ENCODE peak calls at places on chromosomes 12 and 14, in nine cellular contexts. One of them, this sample, is unnamed. For H3K27me3 and H3K36me3, the result is how much of the 10 kb centered on the place peaks cover.

GRCh38 chr12:57455374-57456144 is 452 bp downstream of the INHBE start:
- DNase-seq in SK-N-SH: no peak
- DNase-seq in CD8-positive, alpha-beta T cell: no peak
- DNase-seq in cardiac muscle cell: no peak
- DNase-seq in ascending aorta: no peak
- DNase-seq in pancreas: no peak
- DNase-seq in fibroblast of lung: no peak
- DNase-seq in heart left ventricle: no peak
- DNase-seq in tibial artery: no peak
- DNase-seq in this sample: peak

GRCh38 chr12:65313704-65314317 is 35.3 kb downstream of the MSRB3 start:
- DNase-seq in pancreas: no peak
- DNase-seq in CD8-positive, alpha-beta T cell: no peak
- DNase-seq in tibial artery: no peak
- DNase-seq in heart left ventricle: no peak
- DNase-seq in fibroblast of lung: no peak
- DNase-seq in ascending aorta: no peak
- DNase-seq in SK-N-SH: no peak
- DNase-seq in cardiac muscle cell: peak
- DNase-seq in this sample: no peak

GRCh38 chr14:94173471-94173884 is 644 bp upstream of the PPP4R4 start:
- DNase-seq in fibroblast of lung: no peak
- DNase-seq in heart left ventricle: no peak
- DNase-seq in tibial artery: no peak
- DNase-seq in pancreas: peak
- DNase-seq in cardiac muscle cell: no peak
- DNase-seq in CD8-positive, alpha-beta T cell: peak
- DNase-seq in ascending aorta: no peak
- DNase-seq in SK-N-SH: no peak
- DNase-seq in this sample: no peak

GRCh38 chr14:59905193-59905592 is 14.8 kb upstream of the LRRC9 start:
- DNase-seq in pancreas: no peak
- DNase-seq in CD8-positive, alpha-beta T cell: no peak
- DNase-seq in SK-N-SH: no peak
- DNase-seq in cardiac muscle cell: no peak
- DNase-seq in ascending aorta: no peak
- DNase-seq in tibial artery: no peak
- DNase-seq in heart left ventricle: no peak
- DNase-seq in fibroblast of lung: peak
- DNase-seq in this sample: no peak

GRCh38 chr12:113373966-113374365 is 15.6 kb downstream of the PLBD2 start:
- DNase-seq in ascending aorta: no peak
- DNase-seq in fibroblast of lung: no peak
- DNase-seq in SK-N-SH: no peak
- DNase-seq in heart left ventricle: no peak
- DNase-seq in tibial artery: no peak
- DNase-seq in CD8-positive, alpha-beta T cell: no peak
- DNase-seq in pancreas: no peak
- DNase-seq in cardiac muscle cell: no peak
- DNase-seq in this sample: no peak

GRCh38 chr12:57775563-57776246 is 3.3 kb downstream of the EEF1AKMT3 start:
- DNase-seq in pancreas: no peak
- DNase-seq in heart left ventricle: no peak
- DNase-seq in cardiac muscle cell: no peak
- DNase-seq in tibial artery: no peak
- DNase-seq in CD8-positive, alpha-beta T cell: no peak
- DNase-seq in SK-N-SH: no peak
- DNase-seq in ascending aorta: no peak
- DNase-seq in fibroblast of lung: no peak
- DNase-seq in this sample: no peak

GRCh38 chr14:100283984-100284881 is 22.0 kb downstream of the SLC25A29 start:
- DNase-seq in pancreas: no peak
- DNase-seq in CD8-positive, alpha-beta T cell: no peak
- DNase-seq in ascending aorta: peak
- DNase-seq in fibroblast of lung: no peak
- DNase-seq in tibial artery: no peak
- DNase-seq in SK-N-SH: peak
- DNase-seq in cardiac muscle cell: no peak
- DNase-seq in heart left ventricle: no peak
- DNase-seq in this sample: peak

GRCh38 chr14:51674294-51675002 is 22.7 kb downstream of the FRMD6 start:
- DNase-seq in ascending aorta: no peak
- DNase-seq in tibial artery: no peak
- DNase-seq in SK-N-SH: no peak
- DNase-seq in cardiac muscle cell: peak
- DNase-seq in pancreas: no peak
- DNase-seq in fibroblast of lung: peak
- DNase-seq in heart left ventricle: no peak
- DNase-seq in CD8-positive, alpha-beta T cell: no peak
- DNase-seq in this sample: no peak

GRCh38 chr12:128823216-128823915 is 392 bp downstream of the SLC15A4 start:
- DNase-seq in tibial artery: no peak
- DNase-seq in cardiac muscle cell: no peak
- DNase-seq in pancreas: peak
- DNase-seq in SK-N-SH: no peak
- DNase-seq in heart left ventricle: no peak
- DNase-seq in CD8-positive, alpha-beta T cell: no peak
- DNase-seq in fibroblast of lung: no peak
- DNase-seq in ascending aorta: no peak
- DNase-seq in this sample: peak

GRCh38 chr14:36591482-36591881 is 9.1 kb upstream of the NKX2-8 start:
- DNase-seq in tibial artery: no peak
- DNase-seq in SK-N-SH: no peak
- DNase-seq in fibroblast of lung: no peak
- DNase-seq in ascending aorta: no peak
- DNase-seq in cardiac muscle cell: no peak
- DNase-seq in pancreas: no peak
- DNase-seq in CD8-positive, alpha-beta T cell: no peak
- DNase-seq in heart left ventricle: no peak
- DNase-seq in this sample: no peak

GRCh38 chr12:121162384-121162783 is 29.7 kb downstream of the P2RX7 start:
- DNase-seq in heart left ventricle: no peak
- DNase-seq in cardiac muscle cell: no peak
- DNase-seq in fibroblast of lung: no peak
- DNase-seq in ascending aorta: no peak
- DNase-seq in CD8-positive, alpha-beta T cell: no peak
- DNase-seq in tibial artery: no peak
- DNase-seq in SK-N-SH: no peak
- DNase-seq in pancreas: no peak
- DNase-seq in this sample: no peak

GRCh38 chr12:21637985-21638891 is 19.4 kb downstream of the LDHB start:
- DNase-seq in pancreas: no peak
- DNase-seq in SK-N-SH: no peak
- DNase-seq in cardiac muscle cell: peak
- DNase-seq in CD8-positive, alpha-beta T cell: no peak
- DNase-seq in ascending aorta: no peak
- DNase-seq in tibial artery: no peak
- DNase-seq in heart left ventricle: no peak
- DNase-seq in fibroblast of lung: peak
- DNase-seq in this sample: no peak

GRCh38 chr12:70920251-70920851 is at the start of gene PTPRR:
- DNase-seq in cardiac muscle cell: peak
- DNase-seq in fibroblast of lung: no peak
- DNase-seq in ascending aorta: no peak
- DNase-seq in pancreas: peak
- DNase-seq in tibial artery: no peak
- DNase-seq in SK-N-SH: peak
- DNase-seq in CD8-positive, alpha-beta T cell: no peak
- DNase-seq in heart left ventricle: no peak
- DNase-seq in this sample: peak

GRCh38 chr12:104465379-104465778 is 8.6 kb downstream of the CHST11 start:
- DNase-seq in fibroblast of lung: no peak
- DNase-seq in CD8-positive, alpha-beta T cell: no peak
- DNase-seq in cardiac muscle cell: no peak
- DNase-seq in tibial artery: no peak
- DNase-seq in pancreas: no peak
- DNase-seq in ascending aorta: no peak
- DNase-seq in heart left ventricle: no peak
- DNase-seq in SK-N-SH: no peak
- DNase-seq in this sample: no peak

GRCh38 chr12:91582799-91583198 is 400.2 kb upstream of the DCN start:
- DNase-seq in pancreas: no peak
- DNase-seq in fibroblast of lung: no peak
- DNase-seq in ascending aorta: no peak
- DNase-seq in tibial artery: no peak
- DNase-seq in CD8-positive, alpha-beta T cell: no peak
- DNase-seq in cardiac muscle cell: no peak
- DNase-seq in SK-N-SH: no peak
- DNase-seq in heart left ventricle: no peak
- DNase-seq in this sample: no peak

GRCh38 chr12:107329569-107330324 is 236.4 kb upstream of the CRY1 start:
- DNase-seq in SK-N-SH: no peak
- DNase-seq in ascending aorta: no peak
- DNase-seq in pancreas: no peak
- DNase-seq in CD8-positive, alpha-beta T cell: no peak
- DNase-seq in fibroblast of lung: peak
- DNase-seq in cardiac muscle cell: peak
- DNase-seq in heart left ventricle: no peak
- DNase-seq in tibial artery: no peak
- DNase-seq in this sample: no peak

GRCh38 chr12:66154776-66155175 is 15.0 kb downstream of the TMBIM4 start:
- DNase-seq in ascending aorta: no peak
- DNase-seq in SK-N-SH: no peak
- DNase-seq in fibroblast of lung: peak
- DNase-seq in pancreas: no peak
- DNase-seq in CD8-positive, alpha-beta T cell: no peak
- DNase-seq in tibial artery: no peak
- DNase-seq in cardiac muscle cell: peak
- DNase-seq in heart left ventricle: no peak
- DNase-seq in this sample: no peak

GRCh38 chr12:38886064-38886463 is 19.3 kb downstream of the CPNE8 start:
- DNase-seq in pancreas: peak
- DNase-seq in cardiac muscle cell: peak
- DNase-seq in SK-N-SH: no peak
- DNase-seq in CD8-positive, alpha-beta T cell: no peak
- DNase-seq in fibroblast of lung: peak
- DNase-seq in heart left ventricle: no peak
- DNase-seq in tibial artery: no peak
- DNase-seq in ascending aorta: peak
- DNase-seq in this sample: no peak

GRCh38 chr14:77642407-77642806 is 26.0 kb upstream of the SPTLC2 start:
- DNase-seq in tibial artery: no peak
- DNase-seq in cardiac muscle cell: no peak
- DNase-seq in pancreas: no peak
- DNase-seq in SK-N-SH: no peak
- DNase-seq in CD8-positive, alpha-beta T cell: no peak
- DNase-seq in ascending aorta: no peak
- DNase-seq in fibroblast of lung: no peak
- DNase-seq in heart left ventricle: no peak
- DNase-seq in this sample: no peak
- H3K4me3 ChIP-seq in tibial artery: peak
- H3K4me3 ChIP-seq in cardiac muscle cell: no peak
- H3K4me3 ChIP-seq in pancreas: peak
- H3K4me3 ChIP-seq in SK-N-SH: no peak
- H3K4me3 ChIP-seq in CD8-positive, alpha-beta T cell: peak
- H3K4me3 ChIP-seq in ascending aorta: peak
- H3K4me3 ChIP-seq in fibroblast of lung: peak
- H3K4me3 ChIP-seq in heart left ventricle: peak
- H3K4me3 ChIP-seq in this sample: no peak

GRCh38 chr12:131041216-131041967 is 87.7 kb downstream of the ADGRD1 start:
- DNase-seq in SK-N-SH: no peak
- DNase-seq in CD8-positive, alpha-beta T cell: no peak
- DNase-seq in heart left ventricle: no peak
- DNase-seq in cardiac muscle cell: no peak
- DNase-seq in ascending aorta: no peak
- DNase-seq in pancreas: no peak
- DNase-seq in fibroblast of lung: no peak
- DNase-seq in tibial artery: no peak
- DNase-seq in this sample: peak
- H3K27me3 ChIP-seq in SK-N-SH: under half
- H3K27me3 ChIP-seq in CD8-positive, alpha-beta T cell: under half
- H3K27me3 ChIP-seq in heart left ventricle: under half
- H3K27me3 ChIP-seq in cardiac muscle cell: under half
- H3K27me3 ChIP-seq in ascending aorta: under half
- H3K27me3 ChIP-seq in pancreas: under half
- H3K27me3 ChIP-seq in fibroblast of lung: under half
- H3K27me3 ChIP-seq in tibial artery: under half
- H3K27me3 ChIP-seq in this sample: under half

GRCh38 chr12:106090586-106091411 is 48.0 kb downstream of the NUAK1 start:
- DNase-seq in pancreas: no peak
- DNase-seq in fibroblast of lung: peak
- DNase-seq in SK-N-SH: no peak
- DNase-seq in heart left ventricle: peak
- DNase-seq in ascending aorta: peak
- DNase-seq in tibial artery: peak
- DNase-seq in CD8-positive, alpha-beta T cell: no peak
- DNase-seq in cardiac muscle cell: no peak
- DNase-seq in this sample: no peak

GRCh38 chr12:106094304-106094703 is 44.5 kb downstream of the NUAK1 start:
- DNase-seq in fibroblast of lung: peak
- DNase-seq in CD8-positive, alpha-beta T cell: no peak
- DNase-seq in ascending aorta: no peak
- DNase-seq in pancreas: no peak
- DNase-seq in heart left ventricle: no peak
- DNase-seq in SK-N-SH: no peak
- DNase-seq in cardiac muscle cell: no peak
- DNase-seq in tibial artery: no peak
- DNase-seq in this sample: no peak

GRCh38 chr12:106093246-106093645 is 45.5 kb downstream of the NUAK1 start:
- DNase-seq in fibroblast of lung: no peak
- DNase-seq in pancreas: no peak
- DNase-seq in tibial artery: no peak
- DNase-seq in CD8-positive, alpha-beta T cell: no peak
- DNase-seq in ascending aorta: peak
- DNase-seq in cardiac muscle cell: no peak
- DNase-seq in SK-N-SH: no peak
- DNase-seq in heart left ventricle: no peak
- DNase-seq in this sample: no peak

GRCh38 chr12:106089935-106090334 is 48.8 kb downstream of the NUAK1 start:
- DNase-seq in pancreas: no peak
- DNase-seq in tibial artery: peak
- DNase-seq in heart left ventricle: no peak
- DNase-seq in ascending aorta: peak
- DNase-seq in fibroblast of lung: no peak
- DNase-seq in SK-N-SH: no peak
- DNase-seq in CD8-positive, alpha-beta T cell: no peak
- DNase-seq in cardiac muscle cell: no peak
- DNase-seq in this sample: no peak

DNA sequence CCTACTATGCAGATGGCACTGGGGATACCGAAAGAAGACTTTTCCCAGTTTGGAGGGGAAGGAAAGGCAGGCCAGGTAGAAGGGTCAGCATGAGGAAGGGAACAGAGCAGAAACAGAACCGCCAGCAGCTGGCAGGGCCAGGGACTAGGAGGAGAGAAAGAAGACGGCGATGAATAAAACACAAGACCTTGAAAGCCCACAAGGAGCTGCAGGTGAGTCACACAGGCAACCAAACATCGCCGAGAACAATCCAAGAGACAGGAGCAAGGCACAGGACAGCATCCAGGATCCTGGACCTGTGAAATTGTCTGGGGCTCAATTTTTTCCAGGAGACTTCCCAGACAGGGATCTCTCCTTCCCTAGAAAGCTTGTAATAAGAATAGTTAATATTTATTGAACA is 47.3 kb downstream of the NUAK1 start:
- DNase-seq in CD8-positive, alpha-beta T cell: no peak
- DNase-seq in pancreas: no peak
- DNase-seq in ascending aorta: no peak
- DNase-seq in SK-N-SH: no peak
- DNase-seq in fibroblast of lung: peak
- DNase-seq in heart left ventricle: no peak
- DNase-seq in cardiac muscle cell: no peak
- DNase-seq in tibial artery: no peak
- DNase-seq in this sample: no peak
- H3K36me3 ChIP-seq in CD8-positive, alpha-beta T cell: under half
- H3K36me3 ChIP-seq in pancreas: under half
- H3K36me3 ChIP-seq in ascending aorta: under half
- H3K36me3 ChIP-seq in SK-N-SH: under half
- H3K36me3 ChIP-seq in fibroblast of lung: under half
- H3K36me3 ChIP-seq in heart left ventricle: under half
- H3K36me3 ChIP-seq in cardiac muscle cell: under half
- H3K36me3 ChIP-seq in tibial artery: under half
- H3K36me3 ChIP-seq in this sample: under half

GRCh38 chr14:101780390-101780789 is 18.9 kb downstream of the PPP2R5C start:
- DNase-seq in pancreas: no peak
- DNase-seq in ascending aorta: no peak
- DNase-seq in fibroblast of lung: no peak
- DNase-seq in tibial artery: no peak
- DNase-seq in heart left ventricle: no peak
- DNase-seq in cardiac muscle cell: no peak
- DNase-seq in SK-N-SH: no peak
- DNase-seq in CD8-positive, alpha-beta T cell: no peak
- DNase-seq in this sample: peak
- H3K4me3 ChIP-seq in pancreas: no peak
- H3K4me3 ChIP-seq in ascending aorta: peak
- H3K4me3 ChIP-seq in fibroblast of lung: no peak
- H3K4me3 ChIP-seq in tibial artery: peak
- H3K4me3 ChIP-seq in heart left ventricle: no peak
- H3K4me3 ChIP-seq in cardiac muscle cell: peak
- H3K4me3 ChIP-seq in SK-N-SH: no peak
- H3K4me3 ChIP-seq in CD8-positive, alpha-beta T cell: peak
- H3K4me3 ChIP-seq in this sample: peak

This sample was measured in H7.